ENCODE peak calls at places on chromosomes 12 and 14, in five cellular contexts. W, C, X, R and K are unnamed samples.

GRCh38 chr12:3897400-3897910 is 24.3 kb upstream of the PARP11 start:
- ATAC-seq in W (no peak), C (peak), X (no peak), R (peak), K (no peak)

GRCh38 chr14:90416649-90417237 is 19.9 kb downstream of the CALM1 start:
- ATAC-seq in W (no peak), C (no peak), X (no peak), R (no peak), K (no peak)

GRCh38 chr14:57418999-57419398 is 28.6 kb downstream of the NAA30 start:
- ATAC-seq in W (no peak), C (no peak), X (no peak), R (no peak), K (no peak)

GRCh38 chr14:70665448-70666363 is 24.0 kb downstream of the TTC9 start:
- ATAC-seq in W (peak), C (no peak), X (peak), R (no peak), K (peak)

GRCh38 chr12:122079532-122080081 is 1.1 kb downstream of the MLXIP start:
- ATAC-seq in W (no peak), C (peak), X (no peak), R (no peak), K (no peak)

GRCh38 chr14:105748204-105748578 is 221.8 kb downstream of the TMEM121 start:
- ATAC-seq in W (no peak), C (no peak), X (peak), R (no peak), K (peak)

GRCh38 chr12:79841878-79842265 is 93.0 kb downstream of the PPP1R12A start:
- ATAC-seq in W (no peak), C (no peak), X (no peak), R (no peak), K (no peak)

GRCh38 chr12:58415716-58416115 is 474.3 kb downstream of the ATP23 start:
- ATAC-seq in W (peak), C (no peak), X (no peak), R (no peak), K (no peak)

GRCh38 chr12:107718606-107719005 is 33.0 kb downstream of the PWP1 start:
- ATAC-seq in W (no peak), C (no peak), X (no peak), R (no peak), K (no peak)

GRCh38 chr12:70553391-70553859 is 83.8 kb downstream of the PTPRB start:
- ATAC-seq in W (no peak), C (no peak), X (no peak), R (no peak), K (no peak)

GRCh38 chr12:56991319-56991906 is 14.9 kb downstream of the ZBTB39 start:
- ATAC-seq in W (no peak), C (no peak), X (no peak), R (peak), K (no peak)

GRCh38 chr14:92577321-92577742 is 63.8 kb downstream of the RIN3 start:
- ATAC-seq in W (no peak), C (no peak), X (peak), R (no peak), K (peak)

GRCh38 chr14:61388173-61388975 is 67.0 kb downstream of the PRKCH start:
- ATAC-seq in W (no peak), C (peak), X (peak), R (peak), K (peak)

GRCh38 chr12:110669193-110669502 is 19.8 kb downstream of the HVCN1 start:
- ATAC-seq in W (no peak), C (no peak), X (peak), R (no peak), K (peak)

GRCh38 chr12:11555743-11556625 is 93.5 kb upstream of the ETV6 start:
- ATAC-seq in W (no peak), C (peak), X (no peak), R (peak), K (no peak)

GRCh38 chr14:75204106-75204505 is 27.7 kb upstream of the TMED10 start:
- ATAC-seq in W (no peak), C (no peak), X (no peak), R (peak), K (no peak)

GRCh38 chr12:64700532-64700931 is 58.7 kb downstream of the GNS start:
- ATAC-seq in W (no peak), C (no peak), X (no peak), R (no peak), K (no peak)